ENCODE peak calls at places on chromosomes 2 and 18, in nine cellular contexts. E is RWPE1; S is K562; Y is stimulated activated naive B cell treated with anti-CD40 and anti-IgM and Interleukin-4, amounts not matched to agents 10 μg/mL and 1 μg/mL and 100 μg/mL, for 72 hours; C is pancreas; I is stimulated activated CD4-positive, alpha-beta T cell treated with anti-CD3 and anti-CD28 coated beads, Interleukin-12 subunit alpha, Interleukin-12 subunit beta, amount 100 ng/mL, for 4 hours; Q is SW480; X is astrocyte of the spinal cord; B is activated T-helper 1 cell treated with anti-CD3 and anti-CD28 coated beads, Interleukin-12 subunit alpha, Interleukin-12 subunit beta, Interleukin-2, Interleukin-4 antibody, amounts not matched to agents 30 ng/mL and 10 ng/mL and 1 ng/mL, durations not matched to agents 14 hours and 24 hours and 36 hours. L is an unnamed sample.
A peak's percentile ranks its signal among the peaks of the same experiment; 100 is the strongest.

GRCh38 chr2:53475320-53475719 is 292.3 kb upstream of the CHAC2 start:
- DNase-seq in Q (no peak), B (no peak), E (peak; percentile 86), Y (no peak), S (no peak), X (peak; percentile 78), C (no peak), I (no peak), L (no peak)

GRCh38 chr2:101770672-101771071 is 73.2 kb downstream of the MAP4K4 start:
- DNase-seq in Q (peak; percentile 81), B (no peak), Y (no peak), X (no peak), S (peak; percentile 76), E (no peak), I (no peak), C (no peak), L (peak; percentile 56)

GRCh38 chr18:657998-658946 is 819 bp downstream of the TYMS start:
- DNase-seq in X (peak; percentile 89), E (peak; percentile 96), Y (peak; percentile 65), S (peak; percentile 98), C (peak; percentile 78), Q (peak; percentile 92), I (peak; percentile 52), B (peak; percentile 74), L (peak; percentile 83)

GRCh38 chr18:37309861-37310260 is 255.7 kb downstream of the CELF4 start:
- DNase-seq in Q (no peak), Y (no peak), E (no peak), I (no peak), B (no peak), C (no peak), S (no peak), X (no peak), L (no peak)

GRCh38 chr2:169980001-169980400 is 152.7 kb downstream of the UBR3 start:
- DNase-seq in C (no peak), E (no peak), Y (no peak), Q (no peak), B (no peak), X (no peak), I (no peak), S (no peak), L (no peak)

GRCh38 chr2:198957183-198957582 is 500.6 kb downstream of the SATB2 start:
- DNase-seq in S (no peak), Q (no peak), Y (no peak), C (no peak), E (no peak), I (no peak), B (no peak), X (peak; percentile 3), L (no peak)

GRCh38 chr2:188852752-188853151 is 121.4 kb upstream of the COL3A1 start:
- DNase-seq in B (no peak), Y (no peak), X (no peak), I (no peak), E (no peak), S (no peak), C (no peak), Q (no peak), L (no peak)

GRCh38 chr18:9719421-9719981 is 11.4 kb downstream of the RAB31 start:
- DNase-seq in Y (no peak), Q (no peak), X (peak; percentile 93), S (no peak), B (no peak), C (no peak), E (peak; percentile 90), I (no peak), L (no peak)

GRCh38 chr2:203347375-203347774 is 19.2 kb downstream of the ABI2 start:
- DNase-seq in X (no peak), C (no peak), Q (no peak), S (peak; percentile 59), Y (no peak), B (no peak), E (no peak), I (no peak), L (no peak)

GRCh38 chr18:37654034-37654433 is 88.4 kb upstream of the CELF4 start:
- DNase-seq in Y (no peak), I (no peak), S (no peak), E (no peak), Q (no peak), X (no peak), C (no peak), B (no peak), L (no peak)

GRCh38 chr2:146048141-146048540 is 1528.2 kb upstream of the ZEB2 start:
- DNase-seq in C (no peak), E (no peak), Q (no peak), B (no peak), X (no peak), Y (no peak), S (no peak), I (no peak), L (no peak)

L was measured in NCI-H460.